ENCODE peak calls at places on chromosomes 6 and 20, in ten cellular contexts. One of them, this sample, is unnamed. For H3K4me1, the result is how much of the 10 kb centered on the place peaks cover.

GRCh38 chr20:4263011-4263410 is 247.7 kb upstream of the RNF24 start:
- DNase-seq in neuronal stem cell: no peak
- DNase-seq in lower lobe of right lung: no peak
- DNase-seq in mesenchymal stem cell: no peak
- DNase-seq in RWPE2: no peak
- DNase-seq in upper lobe of right lung: no peak
- DNase-seq in A549: no peak
- DNase-seq in CD8-positive, alpha-beta T cell: no peak
- DNase-seq in aorta: no peak
- DNase-seq in MM.1S: no peak
- DNase-seq in this sample: no peak

GRCh38 chr6:84314377-84314898 is 87.0 kb upstream of the CEP162 start:
- DNase-seq in neuronal stem cell: no peak
- DNase-seq in lower lobe of right lung: no peak
- DNase-seq in mesenchymal stem cell: no peak
- DNase-seq in RWPE2: no peak
- DNase-seq in upper lobe of right lung: no peak
- DNase-seq in A549: no peak
- DNase-seq in CD8-positive, alpha-beta T cell: no peak
- DNase-seq in aorta: no peak
- DNase-seq in MM.1S: no peak
- DNase-seq in this sample: peak

GRCh38 chr20:884983-885952 is 30.9 kb downstream of the ANGPT4 start:
- DNase-seq in neuronal stem cell: peak
- DNase-seq in lower lobe of right lung: no peak
- DNase-seq in mesenchymal stem cell: peak
- DNase-seq in RWPE2: no peak
- DNase-seq in upper lobe of right lung: no peak
- DNase-seq in A549: no peak
- DNase-seq in CD8-positive, alpha-beta T cell: no peak
- DNase-seq in aorta: peak
- DNase-seq in MM.1S: peak
- DNase-seq in this sample: peak

GRCh38 chr20:29873946-29874345 is 1383.5 kb upstream of the DEFB115 start:
- DNase-seq in neuronal stem cell: peak
- DNase-seq in lower lobe of right lung: peak
- DNase-seq in mesenchymal stem cell: peak
- DNase-seq in RWPE2: peak
- DNase-seq in upper lobe of right lung: peak
- DNase-seq in A549: peak
- DNase-seq in CD8-positive, alpha-beta T cell: peak
- DNase-seq in aorta: peak
- DNase-seq in MM.1S: peak
- DNase-seq in this sample: peak

GRCh38 chr20:31827059-31827458 is 7.9 kb downstream of the MYLK2 start:
- DNase-seq in neuronal stem cell: no peak
- DNase-seq in lower lobe of right lung: no peak
- DNase-seq in mesenchymal stem cell: no peak
- DNase-seq in RWPE2: no peak
- DNase-seq in upper lobe of right lung: peak
- DNase-seq in A549: no peak
- DNase-seq in CD8-positive, alpha-beta T cell: no peak
- DNase-seq in aorta: no peak
- DNase-seq in MM.1S: no peak
- DNase-seq in this sample: no peak

GRCh38 chr6:108565893-108566292 is 5.2 kb downstream of the FOXO3 start:
- DNase-seq in neuronal stem cell: no peak
- DNase-seq in lower lobe of right lung: no peak
- DNase-seq in mesenchymal stem cell: peak
- DNase-seq in RWPE2: no peak
- DNase-seq in upper lobe of right lung: no peak
- DNase-seq in A549: no peak
- DNase-seq in CD8-positive, alpha-beta T cell: no peak
- DNase-seq in aorta: peak
- DNase-seq in MM.1S: peak
- DNase-seq in this sample: peak

GRCh38 chr6:109239192-109239917 is 142.9 kb downstream of the CD164 start:
- DNase-seq in neuronal stem cell: no peak
- DNase-seq in lower lobe of right lung: peak
- DNase-seq in mesenchymal stem cell: peak
- DNase-seq in RWPE2: no peak
- DNase-seq in upper lobe of right lung: no peak
- DNase-seq in A549: no peak
- DNase-seq in CD8-positive, alpha-beta T cell: no peak
- DNase-seq in aorta: no peak
- DNase-seq in MM.1S: no peak
- DNase-seq in this sample: peak

GRCh38 chr6:37083243-37084138 is 78.0 kb downstream of the FGD2 start:
- DNase-seq in neuronal stem cell: no peak
- DNase-seq in lower lobe of right lung: peak
- DNase-seq in mesenchymal stem cell: peak
- DNase-seq in RWPE2: no peak
- DNase-seq in upper lobe of right lung: peak
- DNase-seq in A549: no peak
- DNase-seq in CD8-positive, alpha-beta T cell: no peak
- DNase-seq in aorta: peak
- DNase-seq in MM.1S: no peak
- DNase-seq in this sample: peak

GRCh38 chr6:164151161-164151728 is 736.7 kb downstream of the QKI start:
- DNase-seq in neuronal stem cell: peak
- DNase-seq in lower lobe of right lung: no peak
- DNase-seq in mesenchymal stem cell: no peak
- DNase-seq in RWPE2: no peak
- DNase-seq in upper lobe of right lung: no peak
- DNase-seq in A549: no peak
- DNase-seq in CD8-positive, alpha-beta T cell: no peak
- DNase-seq in aorta: no peak
- DNase-seq in MM.1S: no peak
- DNase-seq in this sample: no peak

GRCh38 chr6:15402401-15403045 is 156.7 kb downstream of the JARID2 start:
- DNase-seq in neuronal stem cell: no peak
- DNase-seq in lower lobe of right lung: no peak
- DNase-seq in mesenchymal stem cell: no peak
- DNase-seq in RWPE2: no peak
- DNase-seq in upper lobe of right lung: no peak
- DNase-seq in A549: no peak
- DNase-seq in CD8-positive, alpha-beta T cell: no peak
- DNase-seq in aorta: no peak
- DNase-seq in MM.1S: no peak
- DNase-seq in this sample: no peak
- H3K4me1 ChIP-seq in neuronal stem cell: under half
- H3K4me1 ChIP-seq in lower lobe of right lung: under half
- H3K4me1 ChIP-seq in mesenchymal stem cell: under half
- H3K4me1 ChIP-seq in RWPE2: under half
- H3K4me1 ChIP-seq in upper lobe of right lung: under half
- H3K4me1 ChIP-seq in A549: under half
- H3K4me1 ChIP-seq in CD8-positive, alpha-beta T cell: half or more
- H3K4me1 ChIP-seq in aorta: under half
- H3K4me1 ChIP-seq in MM.1S: under half
- H3K4me1 ChIP-seq in this sample: under half

GRCh38 chr20:36308318-36308710 is 2.2 kb downstream of the DLGAP4 start:
- DNase-seq in neuronal stem cell: no peak
- DNase-seq in lower lobe of right lung: no peak
- DNase-seq in mesenchymal stem cell: no peak
- DNase-seq in RWPE2: no peak
- DNase-seq in upper lobe of right lung: peak
- DNase-seq in A549: no peak
- DNase-seq in CD8-positive, alpha-beta T cell: no peak
- DNase-seq in aorta: no peak
- DNase-seq in MM.1S: no peak
- DNase-seq in this sample: no peak

GRCh38 chr20:36310215-36310981 is 4.3 kb downstream of the DLGAP4 start:
- DNase-seq in neuronal stem cell: no peak
- DNase-seq in lower lobe of right lung: no peak
- DNase-seq in mesenchymal stem cell: no peak
- DNase-seq in RWPE2: peak
- DNase-seq in upper lobe of right lung: peak
- DNase-seq in A549: no peak
- DNase-seq in CD8-positive, alpha-beta T cell: no peak
- DNase-seq in aorta: no peak
- DNase-seq in MM.1S: no peak
- DNase-seq in this sample: no peak

GRCh38 chr20:36308986-36309385 is 2.8 kb downstream of the DLGAP4 start:
- DNase-seq in neuronal stem cell: no peak
- DNase-seq in lower lobe of right lung: no peak
- DNase-seq in mesenchymal stem cell: no peak
- DNase-seq in RWPE2: no peak
- DNase-seq in upper lobe of right lung: peak
- DNase-seq in A549: no peak
- DNase-seq in CD8-positive, alpha-beta T cell: no peak
- DNase-seq in aorta: no peak
- DNase-seq in MM.1S: no peak
- DNase-seq in this sample: no peak

GRCh38 chr20:36311141-36311853 is 5.2 kb downstream of the DLGAP4 start:
- DNase-seq in neuronal stem cell: no peak
- DNase-seq in lower lobe of right lung: no peak
- DNase-seq in mesenchymal stem cell: no peak
- DNase-seq in RWPE2: peak
- DNase-seq in upper lobe of right lung: peak
- DNase-seq in A549: no peak
- DNase-seq in CD8-positive, alpha-beta T cell: no peak
- DNase-seq in aorta: no peak
- DNase-seq in MM.1S: no peak
- DNase-seq in this sample: peak

DNA sequence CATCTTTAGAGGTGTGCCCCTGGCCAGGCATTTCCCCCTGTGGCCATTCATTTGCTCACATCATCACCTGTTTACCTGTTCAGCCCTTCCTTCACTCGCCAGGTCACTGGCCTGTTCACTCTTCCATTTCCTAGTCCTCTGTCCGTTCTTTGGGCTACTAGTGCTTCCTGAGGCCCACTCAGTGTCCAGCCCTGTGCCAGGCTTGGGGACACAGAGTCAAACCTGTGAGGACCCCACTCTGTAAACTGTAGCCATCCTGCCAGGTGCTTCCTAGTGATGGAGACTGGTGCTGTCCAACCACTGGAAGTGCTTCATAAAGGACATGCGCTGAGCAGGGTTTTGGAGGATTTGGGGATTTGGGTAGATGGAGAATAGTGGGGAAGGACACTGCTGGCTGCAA is 3.5 kb downstream of the DLGAP4 start:
- DNase-seq in neuronal stem cell: no peak
- DNase-seq in lower lobe of right lung: no peak
- DNase-seq in mesenchymal stem cell: no peak
- DNase-seq in RWPE2: peak
- DNase-seq in upper lobe of right lung: peak
- DNase-seq in A549: no peak
- DNase-seq in CD8-positive, alpha-beta T cell: no peak
- DNase-seq in aorta: no peak
- DNase-seq in MM.1S: no peak
- DNase-seq in this sample: no peak
- H3K27ac ChIP-seq in neuronal stem cell: no peak
- H3K27ac ChIP-seq in lower lobe of right lung: no peak
- H3K27ac ChIP-seq in mesenchymal stem cell: no peak
- H3K27ac ChIP-seq in RWPE2: no peak
- H3K27ac ChIP-seq in upper lobe of right lung: no peak
- H3K27ac ChIP-seq in A549: no peak
- H3K27ac ChIP-seq in CD8-positive, alpha-beta T cell: no peak
- H3K27ac ChIP-seq in aorta: no peak
- H3K27ac ChIP-seq in MM.1S: no peak
- H3K27ac ChIP-seq in this sample: no peak

DNA sequence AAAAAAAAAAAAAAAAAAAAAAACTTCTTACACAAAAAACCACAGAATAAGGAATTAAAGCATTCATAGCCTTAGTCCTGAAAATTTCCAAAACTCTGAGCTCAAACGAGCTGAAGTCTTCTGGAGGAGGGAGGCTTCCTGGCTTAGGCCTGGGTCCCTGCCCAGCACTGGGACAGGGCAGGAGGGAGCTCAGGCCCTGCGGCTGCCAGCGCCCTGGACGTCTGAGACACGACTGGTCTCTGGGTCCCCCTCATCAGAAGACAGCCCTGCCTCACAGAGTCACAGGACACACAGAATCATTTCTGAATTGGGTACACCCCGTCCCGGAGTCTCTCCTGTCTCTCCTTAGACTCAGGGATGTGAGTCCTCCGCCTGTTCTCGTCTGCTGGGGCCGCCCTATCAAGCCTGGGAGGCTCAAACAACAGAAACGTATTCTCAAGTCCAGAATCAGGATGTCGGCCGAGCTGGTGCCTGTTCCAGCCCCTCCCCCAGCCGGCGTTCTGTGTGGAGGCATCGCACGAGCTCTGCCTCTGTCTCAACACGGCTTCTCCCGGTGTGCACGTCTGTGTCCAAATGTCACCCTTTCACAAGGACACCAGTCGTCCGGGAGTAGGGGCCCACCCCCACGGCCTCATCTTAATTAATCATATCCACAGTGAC is 39.4 kb downstream of the ZBTB46 start:
- DNase-seq in neuronal stem cell: no peak
- DNase-seq in lower lobe of right lung: no peak
- DNase-seq in mesenchymal stem cell: no peak
- DNase-seq in RWPE2: no peak
- DNase-seq in upper lobe of right lung: no peak
- DNase-seq in A549: no peak
- DNase-seq in CD8-positive, alpha-beta T cell: no peak
- DNase-seq in aorta: no peak
- DNase-seq in MM.1S: no peak
- DNase-seq in this sample: peak
- H3K4me1 ChIP-seq in neuronal stem cell: under half
- H3K4me1 ChIP-seq in lower lobe of right lung: under half
- H3K4me1 ChIP-seq in mesenchymal stem cell: under half
- H3K4me1 ChIP-seq in RWPE2: under half
- H3K4me1 ChIP-seq in upper lobe of right lung: under half
- H3K4me1 ChIP-seq in A549: under half
- H3K4me1 ChIP-seq in CD8-positive, alpha-beta T cell: under half
- H3K4me1 ChIP-seq in aorta: under half
- H3K4me1 ChIP-seq in MM.1S: under half
- H3K4me1 ChIP-seq in this sample: under half

DNA sequence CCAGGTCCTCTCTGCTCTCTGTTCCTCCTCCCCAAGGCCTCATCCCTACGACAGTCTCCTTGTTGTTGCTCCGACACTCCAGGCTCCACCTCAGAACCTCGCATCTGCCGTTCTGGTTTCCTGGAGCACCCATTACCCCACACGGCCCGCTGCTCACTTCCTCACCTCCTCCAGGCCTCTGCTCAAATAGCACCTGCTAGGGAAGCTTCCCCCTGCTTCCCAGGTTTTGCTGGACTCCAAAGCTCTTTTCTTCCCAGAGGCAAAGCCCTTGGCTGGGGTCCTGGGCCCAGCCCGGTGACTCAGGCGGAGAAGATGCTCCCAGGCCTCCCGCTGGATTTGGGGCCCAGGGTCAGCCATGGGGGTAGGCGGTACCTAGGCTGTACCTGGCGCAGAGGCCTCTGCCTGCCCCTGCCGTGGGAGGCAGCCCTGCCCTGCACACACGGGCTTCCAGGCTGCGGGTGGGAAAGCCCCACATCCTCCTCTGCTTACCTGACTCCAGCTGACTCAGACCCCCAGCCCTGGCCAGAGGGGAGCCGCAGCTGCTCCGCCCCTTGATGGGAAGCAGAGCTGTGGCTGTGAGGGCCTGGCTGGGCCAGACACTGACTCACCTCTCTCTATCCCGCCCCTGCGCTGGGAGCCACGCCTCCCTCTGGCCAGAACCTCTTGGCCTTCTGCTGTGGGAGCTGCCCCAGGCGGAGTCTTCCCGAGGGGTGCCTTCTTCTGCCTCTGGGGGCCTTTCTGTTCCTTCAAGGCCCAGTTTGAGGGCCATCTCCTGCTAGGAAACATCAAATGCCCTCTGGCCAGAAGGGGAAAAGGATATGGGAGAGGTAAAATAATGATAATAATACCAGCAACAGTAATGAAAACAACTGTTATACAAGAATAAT is 130.5 kb downstream of the CEBPB start:
- DNase-seq in neuronal stem cell: peak
- DNase-seq in lower lobe of right lung: peak
- DNase-seq in mesenchymal stem cell: peak
- DNase-seq in RWPE2: peak
- DNase-seq in upper lobe of right lung: peak
- DNase-seq in A549: peak
- DNase-seq in CD8-positive, alpha-beta T cell: no peak
- DNase-seq in aorta: peak
- DNase-seq in MM.1S: no peak
- DNase-seq in this sample: peak
- H3K27ac ChIP-seq in neuronal stem cell: peak
- H3K27ac ChIP-seq in lower lobe of right lung: peak
- H3K27ac ChIP-seq in mesenchymal stem cell: peak
- H3K27ac ChIP-seq in RWPE2: peak
- H3K27ac ChIP-seq in upper lobe of right lung: peak
- H3K27ac ChIP-seq in A549: peak
- H3K27ac ChIP-seq in CD8-positive, alpha-beta T cell: no peak
- H3K27ac ChIP-seq in aorta: peak
- H3K27ac ChIP-seq in MM.1S: no peak
- H3K27ac ChIP-seq in this sample: peak